ENCODE peak calls at places on chromosomes 4 and X, in six cellular contexts. H, U, R, L, J and C are unnamed samples.

GRCh38 chr4:138035781-138036258 is 206.3 kb downstream of the SLC7A11 start:
- DNase-seq in H (peak), U (peak), R (peak), L (peak), J (peak), C (peak)

GRCh38 chrX:7412840-7413239 is 264.9 kb upstream of the PUDP start:
- DNase-seq in H (no peak), U (no peak), R (no peak), L (no peak), J (no peak), C (no peak)

GRCh38 chr4:2412534-2412884 is 5.9 kb downstream of the ZFYVE28 start:
- DNase-seq in H (no peak), U (no peak), R (no peak), L (no peak), J (no peak), C (no peak)

GRCh38 chr4:183337833-183338232 is 15.6 kb upstream of the CLDN24 start:
- DNase-seq in H (no peak), U (no peak), R (no peak), L (no peak), J (no peak), C (peak)

GRCh38 chr4:77715414-77716290 is 103.5 kb downstream of the CNOT6L start:
- DNase-seq in H (no peak), U (no peak), R (no peak), L (no peak), J (no peak), C (no peak)

GRCh38 chrX:38699603-38700110 is 101.6 kb upstream of the MID1IP1 start:
- DNase-seq in H (no peak), U (no peak), R (no peak), L (no peak), J (no peak), C (no peak)

GRCh38 chr4:161121451-161121850 is 1042.3 kb downstream of the FSTL5 start:
- DNase-seq in H (no peak), U (no peak), R (no peak), L (no peak), J (no peak), C (peak)

GRCh38 chr4:99273704-99274103 is 17.1 kb downstream of the ADH1A start:
- DNase-seq in H (no peak), U (no peak), R (no peak), L (no peak), J (no peak), C (no peak)

GRCh38 chrX:115499112-115499805 is 61.7 kb upstream of the PLS3 start:
- DNase-seq in H (no peak), U (no peak), R (no peak), L (no peak), J (no peak), C (peak)

DNA sequence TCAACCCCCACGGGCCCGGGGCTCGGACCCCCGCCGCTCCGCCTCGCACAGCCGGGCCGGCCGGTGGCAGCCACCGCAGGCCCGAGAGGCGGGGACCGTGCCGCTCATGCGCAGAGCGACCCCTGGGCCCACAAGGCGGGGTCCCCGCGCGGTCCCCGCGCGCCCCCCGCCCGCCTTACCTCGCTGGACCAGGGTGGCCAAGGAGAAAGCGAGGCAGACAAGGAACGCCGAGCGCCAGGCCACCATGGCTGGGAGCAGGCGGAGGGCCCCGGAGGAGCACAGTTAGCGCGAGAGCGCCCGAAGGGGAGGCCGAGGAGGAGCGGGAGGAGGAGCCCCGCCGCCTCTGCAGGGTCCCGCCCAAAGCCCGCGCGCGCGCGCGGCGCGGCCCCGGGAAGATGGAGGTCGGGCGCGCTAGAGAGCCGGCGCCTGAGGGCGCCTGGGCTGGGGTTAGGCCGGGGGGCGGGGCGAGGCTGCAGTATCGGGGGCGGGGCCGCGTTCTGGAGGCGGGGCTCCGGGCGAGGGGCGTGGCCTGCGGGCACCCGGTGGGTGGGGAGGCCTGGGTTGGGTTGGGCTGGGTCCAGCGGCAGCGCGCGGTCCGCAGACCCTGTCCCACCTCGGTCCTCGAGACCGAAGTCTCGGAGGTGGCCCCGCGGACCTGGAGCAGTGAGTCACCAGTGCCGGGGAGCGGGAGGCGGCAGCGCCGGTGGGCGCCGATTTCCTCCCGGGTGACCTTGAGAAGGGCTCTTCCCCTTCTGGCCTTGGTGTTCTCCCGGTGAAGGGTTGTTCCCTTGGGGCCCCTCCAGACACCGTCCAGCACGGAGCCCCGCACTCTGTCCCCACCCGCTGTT is at the start of gene CD99L2:
- DNase-seq in H (no peak), U (peak), R (peak), L (peak), J (peak), C (peak)
- TF ChIP-seq POLR2A in H (peak), U (peak), R (peak), L (peak), J (peak), C (no peak)

GRCh38 chr4:111404673-111405072 is 740.6 kb upstream of the FAM241A start:
- DNase-seq in H (no peak), U (no peak), R (no peak), L (no peak), J (no peak), C (no peak)

GRCh38 chr4:111406036-111406435 is 739.2 kb upstream of the FAM241A start:
- DNase-seq in H (no peak), U (no peak), R (no peak), L (no peak), J (no peak), C (no peak)

GRCh38 chr4:111398906-111399330 is 746.3 kb upstream of the FAM241A start:
- DNase-seq in H (no peak), U (no peak), R (no peak), L (no peak), J (no peak), C (no peak)

GRCh38 chr4:111399523-111400135 is 745.6 kb upstream of the FAM241A start:
- DNase-seq in H (no peak), U (no peak), R (no peak), L (no peak), J (no peak), C (no peak)

GRCh38 chr4:111400736-111401135 is 744.5 kb upstream of the FAM241A start:
- DNase-seq in H (no peak), U (peak), R (no peak), L (no peak), J (no peak), C (no peak)
- TF ChIP-seq MAX in H (no peak), U (no peak), R (no peak), L (no peak), J (no peak), C (no peak)

GRCh38 chr4:65600656-65601055 is 69.6 kb downstream of the EPHA5 start:
- DNase-seq in H (no peak), U (no peak), R (no peak), L (no peak), J (no peak), C (no peak)
- TF ChIP-seq POLR2A in H (no peak), U (no peak), R (no peak), L (no peak), J (no peak), C (no peak)

DNA sequence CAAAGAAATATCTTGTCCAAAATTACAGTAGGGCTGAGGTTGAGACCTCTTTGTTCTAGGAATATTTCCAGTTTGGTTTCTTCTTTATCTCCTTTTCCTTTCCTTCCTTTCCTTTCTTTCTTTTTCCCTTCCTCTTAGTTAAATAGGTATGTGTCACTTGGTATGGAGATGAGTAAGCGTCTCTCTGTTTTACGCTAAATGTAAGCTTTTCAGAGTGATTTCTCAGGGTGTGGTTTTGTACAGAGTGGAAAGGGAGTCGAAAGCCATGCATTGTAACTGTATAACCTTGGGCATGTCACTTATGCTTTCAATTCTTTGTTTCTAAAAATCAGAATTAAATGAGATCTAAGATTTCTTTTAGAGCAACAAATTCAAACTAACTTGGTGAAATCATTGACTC is 54.8 kb downstream of the TLL1 start:
- DNase-seq in H (no peak), U (no peak), R (no peak), L (no peak), J (no peak), C (no peak)
- TF ChIP-seq MAX in H (no peak), U (no peak), R (no peak), L (no peak), J (no peak), C (no peak)

GRCh38 chr4:151099226-151099975 is at the start of gene RPS3A:
- DNase-seq in H (peak), U (peak), R (peak), L (peak), J (peak), C (peak)
- TF ChIP-seq POLR2A in H (peak), U (peak), R (peak), L (peak), J (peak), C (peak)

GRCh38 chr4:982814-983213 is 4.0 kb upstream of the IDUA start:
- DNase-seq in H (no peak), U (no peak), R (no peak), L (no peak), J (no peak), C (no peak)

GRCh38 chr4:984336-985054 is 2.3 kb upstream of the IDUA start:
- DNase-seq in H (no peak), U (no peak), R (no peak), L (no peak), J (no peak), C (no peak)

GRCh38 chr4:986428-986948 is 356 bp upstream of the IDUA start:
- DNase-seq in H (no peak), U (no peak), R (no peak), L (no peak), J (no peak), C (no peak)

GRCh38 chr4:986949-987688 is at the start of gene IDUA:
- DNase-seq in H (no peak), U (peak), R (peak), L (peak), J (peak), C (peak)

DNA sequence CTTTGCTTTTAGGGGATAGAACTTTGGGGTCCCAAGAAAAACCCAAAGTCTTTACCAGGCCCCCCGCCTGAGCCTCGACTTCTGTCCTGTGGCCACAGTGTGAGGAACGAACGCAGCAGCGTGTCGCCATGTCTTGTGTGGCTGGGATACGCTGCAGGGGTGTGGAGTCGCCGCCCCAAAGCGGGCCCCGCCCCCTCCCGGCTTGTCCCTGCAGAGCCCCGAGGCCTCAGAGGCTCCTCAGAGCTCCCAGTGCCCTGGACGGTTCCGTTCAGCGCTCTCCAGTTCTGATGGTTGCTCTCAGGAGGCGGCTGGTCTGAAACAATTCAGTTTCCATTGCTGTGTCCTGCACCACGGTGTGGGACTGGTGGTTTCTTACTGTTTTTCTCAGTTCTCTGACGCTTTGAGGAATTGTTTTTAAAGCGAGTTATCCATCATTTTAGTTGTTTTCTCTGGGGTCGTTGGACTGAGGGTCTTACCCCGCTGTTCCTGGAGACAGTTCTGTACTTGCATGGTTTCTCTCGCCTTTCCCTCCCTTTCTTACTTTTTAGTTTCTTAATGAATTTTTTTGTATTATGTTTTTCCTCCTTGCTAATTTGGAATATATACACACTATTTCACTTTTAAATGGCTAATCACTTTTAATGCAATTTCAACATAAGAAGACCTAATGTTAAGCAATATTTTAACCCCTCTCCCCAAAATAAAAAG is 1.6 kb upstream of the IDUA start:
- DNase-seq in H (no peak), U (peak), R (no peak), L (peak), J (peak), C (peak)
- TF ChIP-seq MAX in H (no peak), U (no peak), R (no peak), L (peak), J (no peak), C (no peak)

GRCh38 chr4:139740531-139741041 is 75.0 kb downstream of the MGST2 start:
- DNase-seq in H (no peak), U (peak), R (no peak), L (no peak), J (peak), C (peak)
- TF ChIP-seq POLR2A in H (no peak), U (no peak), R (no peak), L (no peak), J (no peak), C (no peak)

DNA sequence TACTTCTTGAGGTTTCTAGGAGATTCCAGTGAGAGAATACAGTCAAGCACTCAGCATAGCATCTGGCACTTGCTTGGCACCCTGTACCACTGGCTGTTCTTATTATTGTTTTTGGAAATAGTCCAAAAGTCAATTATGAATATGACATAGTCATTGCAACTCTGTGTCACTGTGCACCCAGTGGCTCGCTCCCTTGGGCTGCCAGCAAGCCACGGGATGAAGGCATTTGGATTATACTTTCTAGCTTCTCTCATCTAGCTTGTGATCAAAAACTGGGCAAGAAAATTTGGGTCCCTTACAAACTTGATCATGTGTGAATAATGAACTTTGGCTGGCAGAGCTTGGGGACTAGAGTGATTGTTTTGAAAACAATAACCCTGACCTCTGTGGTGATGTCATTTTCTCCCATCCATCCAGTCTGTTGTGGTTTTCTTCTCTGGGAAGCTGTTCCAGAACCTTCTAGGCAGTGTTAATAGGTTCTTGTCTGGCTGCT is 32.8 kb upstream of the LIMCH1 start:
- DNase-seq in H (no peak), U (peak), R (no peak), L (no peak), J (no peak), C (no peak)
- TF ChIP-seq MAX in H (no peak), U (no peak), R (no peak), L (no peak), J (no peak), C (no peak)